ENCODE peak calls at places on chromosomes 5 and 9, in six cellular contexts. J is ovary; E is A549; G is stomach; I is CD8-positive, alpha-beta memory T cell; A is neuronal stem cell. R is an unnamed sample.

GRCh38 chr5:43338856-43339255 is 25.6 kb upstream of the HMGCS1 start:
- DNase-seq in I (no peak), J (no peak), G (no peak), A (no peak), E (no peak), R (no peak)

GRCh38 chr9:135584371-135584770 is 22.8 kb downstream of the PAEP start:
- DNase-seq in A (no peak), J (no peak), G (peak), I (no peak), E (no peak), R (no peak)

GRCh38 chr5:34589832-34590231 is 66.3 kb upstream of the RAI14 start:
- DNase-seq in G (no peak), I (no peak), J (no peak), E (no peak), A (no peak), R (no peak)

GRCh38 chr9:135887585-135888050 is 19.7 kb downstream of the CAMSAP1 start:
- DNase-seq in I (peak), E (no peak), J (no peak), A (no peak), G (peak), R (no peak)

GRCh38 chr9:123260340-123260739 is 8.0 kb downstream of the STRBP start:
- DNase-seq in G (no peak), E (no peak), J (no peak), A (no peak), I (no peak), R (no peak)

GRCh38 chr9:93020151-93020550 is 38.4 kb upstream of the SUSD3 start:
- DNase-seq in A (no peak), I (no peak), G (no peak), E (no peak), J (no peak), R (no peak)

GRCh38 chr9:134778841-134779411 is 101.7 kb upstream of the FCN2 start:
- DNase-seq in G (peak), J (peak), I (no peak), A (peak), E (peak), R (peak)

GRCh38 chr9:14822666-14823065 is 87.6 kb downstream of the FREM1 start:
- DNase-seq in G (no peak), E (no peak), J (no peak), I (no peak), A (no peak), R (no peak)

GRCh38 chr5:124724357-124725039 is 21.9 kb downstream of the ZNF608 start:
- DNase-seq in G (no peak), I (no peak), J (no peak), A (no peak), E (no peak), R (no peak)

GRCh38 chr9:18379073-18379811 is 94.7 kb upstream of the ADAMTSL1 start:
- DNase-seq in I (no peak), G (no peak), J (no peak), A (no peak), E (peak), R (peak)
- H3K27ac ChIP-seq in I (no peak), G (no peak), J (no peak), A (no peak), E (no peak), R (no peak)

GRCh38 chr5:87102841-87103240 is 164.8 kb upstream of the RASA1 start:
- DNase-seq in A (no peak), I (no peak), G (no peak), E (no peak), J (no peak), R (no peak)

GRCh38 chr5:87101321-87101720 is 166.4 kb upstream of the RASA1 start:
- DNase-seq in A (no peak), E (no peak), G (no peak), J (no peak), I (no peak), R (no peak)

GRCh38 chr5:87099967-87100366 is 167.7 kb upstream of the RASA1 start:
- DNase-seq in I (no peak), E (peak), J (no peak), G (no peak), A (no peak), R (no peak)

GRCh38 chr5:87105577-87105976 is 162.1 kb upstream of the RASA1 start:
- DNase-seq in J (no peak), G (no peak), E (no peak), I (no peak), A (no peak), R (no peak)

DNA sequence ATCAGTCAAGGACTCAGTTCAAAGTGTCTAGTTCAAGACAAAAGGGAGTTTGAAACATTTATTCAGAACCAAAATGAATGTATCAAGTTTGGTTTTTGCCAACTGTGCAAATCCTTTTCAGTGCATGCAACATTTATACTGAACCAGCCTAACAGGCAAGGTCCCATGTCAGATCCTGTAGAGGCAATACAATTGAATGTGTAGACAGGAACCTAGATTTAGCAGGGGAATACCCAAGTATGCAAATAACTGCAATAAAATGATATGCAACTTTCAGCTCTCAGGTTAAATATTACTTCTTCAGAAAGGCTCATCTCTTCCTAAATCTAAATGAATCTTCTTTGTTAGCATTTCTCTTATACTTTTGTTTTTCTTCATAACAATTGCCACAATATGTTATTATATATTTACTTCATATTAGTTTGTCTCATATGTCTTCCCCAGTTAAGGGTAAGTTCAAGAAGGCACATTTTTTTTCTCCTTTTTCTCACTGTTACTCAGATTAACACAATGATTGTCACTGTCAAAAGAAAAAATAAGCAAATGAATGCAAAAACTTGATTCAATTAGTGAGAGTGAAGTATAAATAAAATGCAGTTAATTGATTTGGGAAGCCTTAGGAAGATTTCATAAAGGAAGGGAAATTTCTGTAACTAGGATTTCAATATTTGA is 163.9 kb upstream of the RASA1 start:
- DNase-seq in E (no peak), I (no peak), G (no peak), J (no peak), A (no peak), R (no peak)
- H3K27ac ChIP-seq in E (no peak), I (no peak), G (no peak), J (no peak), A (no peak), R (no peak)

GRCh38 chr9:2666569-2666968 is 45.0 kb downstream of the VLDLR start:
- DNase-seq in J (no peak), E (no peak), I (no peak), A (no peak), G (no peak), R (no peak)

GRCh38 chr9:2663486-2663885 is 41.9 kb downstream of the VLDLR start:
- DNase-seq in E (no peak), J (no peak), G (no peak), I (no peak), A (no peak), R (no peak)

GRCh38 chr9:2664675-2665065 is 43.1 kb downstream of the VLDLR start:
- DNase-seq in G (no peak), E (no peak), J (no peak), I (no peak), A (no peak), R (no peak)

GRCh38 chr9:2663886-2664674 is 42.5 kb downstream of the VLDLR start:
- DNase-seq in G (no peak), J (no peak), A (no peak), E (no peak), I (no peak), R (no peak)

DNA sequence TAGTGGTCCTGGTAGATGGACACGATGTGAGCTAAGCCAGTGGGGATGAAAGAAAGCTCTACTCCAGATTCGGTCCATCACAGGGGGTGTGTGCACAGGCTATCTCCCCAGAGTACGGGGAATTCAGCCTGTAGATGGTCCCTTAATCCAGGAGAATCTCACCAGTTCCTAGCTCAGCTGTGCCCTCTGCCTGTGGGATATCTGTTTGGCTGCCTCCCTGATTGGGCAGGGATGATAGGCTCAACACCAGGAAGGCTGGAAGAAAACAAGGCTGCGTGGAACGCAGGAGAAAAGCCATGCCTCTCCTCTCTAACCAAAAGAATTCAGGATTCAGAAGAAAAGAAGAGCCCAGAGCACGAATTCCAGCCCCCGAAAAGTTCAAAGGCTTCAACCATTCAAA is 40.9 kb downstream of the VLDLR start:
- DNase-seq in A (peak), G (peak), I (no peak), J (no peak), E (peak), R (no peak)
- H3K27ac ChIP-seq in A (no peak), G (no peak), I (no peak), J (no peak), E (no peak), R (no peak)

GRCh38 chr9:120382453-120382852 is 197.5 kb downstream of the CDK5RAP2 start:
- DNase-seq in E (no peak), A (no peak), J (no peak), G (no peak), I (no peak), R (no peak)

GRCh38 chr9:120381839-120382238 is 198.1 kb downstream of the CDK5RAP2 start:
- DNase-seq in G (no peak), J (no peak), E (no peak), I (no peak), A (no peak), R (no peak)

GRCh38 chr9:120384925-120385272 is 195.1 kb downstream of the CDK5RAP2 start:
- DNase-seq in J (no peak), A (no peak), I (no peak), G (no peak), E (no peak), R (no peak)

GRCh38 chr9:120383999-120384924 is 195.7 kb downstream of the CDK5RAP2 start:
- DNase-seq in I (no peak), A (peak), G (peak), E (no peak), J (peak), R (no peak)

DNA sequence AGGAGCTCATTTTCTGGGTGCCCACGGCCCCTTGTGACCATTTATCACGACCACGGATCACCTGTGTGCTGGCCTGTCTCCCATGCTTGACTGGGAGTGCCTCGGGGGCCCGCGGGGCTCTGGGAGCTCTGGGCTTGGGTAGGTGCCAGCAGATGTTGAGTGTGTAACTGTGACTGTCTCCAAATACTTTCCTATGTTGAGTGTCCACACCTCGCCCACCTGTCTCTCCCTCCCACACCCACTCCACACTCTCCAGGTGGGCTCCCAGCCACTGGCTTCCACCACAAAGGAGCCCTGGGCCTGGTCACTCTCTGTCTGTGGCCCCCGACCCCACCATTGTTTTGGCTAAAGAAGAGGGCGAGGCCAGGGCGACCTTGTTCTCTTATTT is 196.4 kb downstream of the CDK5RAP2 start:
- DNase-seq in E (no peak), I (no peak), G (no peak), J (no peak), A (peak), R (no peak)
- H3K27ac ChIP-seq in E (peak), I (no peak), G (no peak), J (no peak), A (no peak), R (no peak)

GRCh38 chr5:170291324-170291847 is 6.2 kb downstream of the LCP2 start:
- DNase-seq in A (no peak), G (no peak), J (no peak), E (no peak), I (no peak), R (no peak)

GRCh38 chr5:170292509-170292908 is 5.1 kb downstream of the LCP2 start:
- DNase-seq in I (no peak), G (no peak), J (no peak), A (no peak), E (no peak), R (no peak)

GRCh38 chr5:170286532-170286931 is 11.0 kb downstream of the LCP2 start:
- DNase-seq in E (no peak), J (no peak), A (no peak), G (no peak), I (no peak), R (no peak)

GRCh38 chr5:170287532-170287931 is 10.0 kb downstream of the LCP2 start:
- DNase-seq in J (peak), I (no peak), G (no peak), E (no peak), A (no peak), R (no peak)

DNA sequence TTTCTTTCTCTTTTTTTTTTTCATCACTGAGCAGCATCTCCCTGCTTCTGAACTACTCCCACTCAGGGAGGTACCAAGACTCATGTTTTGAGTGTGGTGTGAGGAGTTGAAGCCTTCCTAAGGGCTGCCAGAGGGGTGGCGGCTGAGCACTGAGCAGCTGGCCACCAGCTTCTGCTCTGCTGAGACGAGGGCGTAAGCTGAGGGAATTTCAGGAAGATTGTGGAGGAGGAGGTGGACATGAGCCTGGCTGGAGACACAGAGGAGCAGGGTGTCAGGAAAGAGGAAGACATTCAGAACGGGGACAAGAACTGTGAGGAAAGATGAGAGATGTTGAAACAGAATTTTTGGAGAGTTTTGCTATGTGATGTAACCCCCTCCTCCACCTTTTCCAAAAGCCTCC is 7.8 kb downstream of the LCP2 start:
- DNase-seq in G (no peak), A (no peak), I (no peak), J (no peak), E (no peak), R (no peak)
- H3K27ac ChIP-seq in G (peak), A (no peak), I (peak), J (no peak), E (no peak), R (no peak)

DNA sequence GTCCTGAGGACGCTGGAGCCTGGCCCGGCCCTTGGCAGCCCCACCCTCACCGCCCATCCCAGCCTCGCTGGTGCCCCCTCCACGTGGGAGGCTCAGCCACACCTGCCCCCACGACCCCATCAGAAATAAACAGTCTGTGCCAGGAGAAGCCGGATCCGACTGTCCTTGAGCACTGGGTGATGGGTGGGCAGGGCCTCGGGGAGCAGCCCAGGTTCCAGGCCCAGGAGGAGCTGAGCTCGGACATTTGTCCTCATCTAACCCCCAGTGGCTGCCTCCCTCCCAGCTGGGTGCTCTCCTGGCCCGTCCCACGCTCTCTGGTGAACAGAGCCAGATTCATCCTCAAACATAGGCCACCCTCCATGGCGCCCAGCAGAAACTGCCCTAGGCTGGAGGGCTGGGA is 4.6 kb upstream of the PTGDS start:
- DNase-seq in J (no peak), G (no peak), I (no peak), E (no peak), A (no peak), R (no peak)
- H3K27ac ChIP-seq in J (no peak), G (no peak), I (no peak), E (no peak), A (no peak), R (no peak)

GRCh38 chr5:66828551-66829421 is 232.6 kb downstream of the MAST4 start:
- DNase-seq in G (peak), I (peak), A (peak), J (peak), E (no peak), R (peak)
- H3K27ac ChIP-seq in G (peak), I (no peak), A (no peak), J (peak), E (no peak), R (peak)

GRCh38 chr9:127575875-127576778 is 36.0 kb upstream of the STXBP1 start:
- DNase-seq in J (no peak), G (no peak), I (no peak), A (no peak), E (peak), R (no peak)
- H3K27ac ChIP-seq in J (no peak), G (peak), I (no peak), A (no peak), E (peak), R (no peak)

R was measured in SJSA1.